ENCODE peak calls at places on chromosome 9, in six cellular contexts. Z is Calu3, I is T1000, O is amniotic epithelial cell, H is NCI-H1417, U is iPS-NIHi11. J is an unnamed sample.

GRCh38 chr9:129697956-129698757 is 32.7 kb downstream of the PRRX2 start:
- DNase-seq in Z (no peak), I (no peak), O (peak; percentile 76), H (peak; percentile 40), U (peak; percentile 54), J (no peak)

GRCh38 chr9:137089232-137089947 is 2.6 kb downstream of the MAN1B1 start:
- DNase-seq in Z (no peak), I (no peak), O (no peak), H (no peak), U (no peak), J (no peak)

GRCh38 chr9:87499455-87500015 is 1.9 kb downstream of the DAPK1 start:
- DNase-seq in Z (no peak), I (no peak), O (no peak), H (no peak), U (no peak), J (no peak)

GRCh38 chr9:112233769-112234168 is 58.7 kb upstream of the SUSD1 start:
- DNase-seq in Z (no peak), I (no peak), O (peak; percentile 97), H (no peak), U (no peak), J (peak; percentile 1)

GRCh38 chr9:130541533-130541932 is 37.8 kb upstream of the FUBP3 start:
- DNase-seq in Z (no peak), I (no peak), O (no peak), H (no peak), U (no peak), J (no peak)

GRCh38 chr9:36897019-36897418 is 137.0 kb downstream of the PAX5 start:
- DNase-seq in Z (no peak), I (no peak), O (no peak), H (no peak), U (no peak), J (no peak)

GRCh38 chr9:125829743-125830142 is 82.6 kb downstream of the PBX3 start:
- DNase-seq in Z (no peak), I (no peak), O (no peak), H (peak; percentile 50), U (no peak), J (no peak)

GRCh38 chr9:127786773-127787123 is 914 bp downstream of the CDK9 start:
- DNase-seq in Z (no peak), I (no peak), O (no peak), H (no peak), U (no peak), J (no peak)

GRCh38 chr9:121200346-121200745 is 1.3 kb downstream of the RAB14 start:
- DNase-seq in Z (no peak), I (no peak), O (no peak), H (no peak), U (no peak), J (no peak)

GRCh38 chr9:78030553-78031270 is 899 bp downstream of the GNAQ start:
- DNase-seq in Z (peak; percentile 45), I (peak; percentile 44), O (no peak), H (peak; percentile 86), U (peak; percentile 70), J (no peak)

GRCh38 chr9:114310471-114311450 is 12.1 kb upstream of the ORM1 start:
- DNase-seq in Z (no peak), I (no peak), O (no peak), H (no peak), U (no peak), J (no peak)

GRCh38 chr9:22731786-22732185 is 285.2 kb downstream of the DMRTA1 start:
- DNase-seq in Z (no peak), I (no peak), O (no peak), H (no peak), U (no peak), J (no peak)

GRCh38 chr9:91207889-91208651 is 153.6 kb downstream of the AUH start:
- DNase-seq in Z (no peak), I (no peak), O (peak; percentile 59), H (no peak), U (no peak), J (no peak)

GRCh38 chr9:135085830-135086546 is 1.5 kb upstream of the OLFM1 start:
- DNase-seq in Z (peak; percentile 76), I (no peak), O (peak; percentile 44), H (peak; percentile 62), U (peak; percentile 91), J (no peak)

GRCh38 chr9:18531127-18531526 is 57.2 kb downstream of the ADAMTSL1 start:
- DNase-seq in Z (no peak), I (no peak), O (no peak), H (no peak), U (no peak), J (no peak)

GRCh38 chr9:119289740-119290139 is 79.5 kb downstream of the BRINP1 start:
- DNase-seq in Z (no peak), I (no peak), O (peak; percentile 30), H (peak; percentile 82), U (peak; percentile 61), J (peak; percentile 7)

GRCh38 chr9:93300585-93301081 is 116.7 kb downstream of the WNK2 start:
- DNase-seq in Z (no peak), I (no peak), O (no peak), H (no peak), U (peak; percentile 10), J (no peak)

GRCh38 chr9:122527193-122527592 is at the start of gene OR1N1:
- DNase-seq in Z (no peak), I (no peak), O (no peak), H (no peak), U (no peak), J (no peak)

GRCh38 chr9:109913461-109913810 is 133.4 kb downstream of the PALM2AKAP2 start:
- DNase-seq in Z (no peak), I (no peak), O (no peak), H (no peak), U (no peak), J (no peak)

GRCh38 chr9:71897573-71897972 is 13.4 kb downstream of the ABHD17B start:
- DNase-seq in Z (no peak), I (no peak), O (no peak), H (no peak), U (no peak), J (no peak)

GRCh38 chr9:69622664-69623063 is 49.5 kb downstream of the APBA1 start:
- DNase-seq in Z (no peak), I (no peak), O (peak; percentile 37), H (no peak), U (no peak), J (no peak)